ENCODE peak calls at places on chromosomes 11 and 22, in four cellular contexts. D is esophagus squamous epithelium, W is AG10803, L is AG04450. R is an unnamed sample.

GRCh38 chr11:33044281-33044680 is 4.9 kb downstream of the TCP11L1 start:
- DNase-seq in D (no peak), W (no peak), L (no peak), R (no peak)

GRCh38 chr22:23325183-23325582 is 144.9 kb downstream of the BCR start:
- DNase-seq in D (no peak), W (no peak), L (no peak), R (no peak)

GRCh38 chr22:33188316-33188715 is 130.1 kb upstream of the SYN3 start:
- DNase-seq in D (no peak), W (no peak), L (no peak), R (no peak)

GRCh38 chr22:29762263-29762662 is 4.5 kb downstream of the ZMAT5 start:
- DNase-seq in D (no peak), W (no peak), L (no peak), R (no peak)

GRCh38 chr11:130389315-130389935 is 39.0 kb downstream of the ADAMTS8 start:
- DNase-seq in D (no peak), W (no peak), L (no peak), R (peak)

GRCh38 chr11:58567889-58568512 is 7.7 kb downstream of the LPXN start:
- DNase-seq in D (no peak), W (peak), L (no peak), R (peak)

GRCh38 chr11:96738311-96738710 is 348.5 kb downstream of the JRKL start:
- DNase-seq in D (no peak), W (no peak), L (no peak), R (no peak)

GRCh38 chr11:120205596-120206161 is 5.2 kb upstream of the OAF start:
- DNase-seq in D (no peak), W (peak), L (peak), R (peak)

GRCh38 chr11:72553748-72554147 is 119.4 kb upstream of the CLPB start:
- DNase-seq in D (no peak), W (no peak), L (no peak), R (no peak)

GRCh38 chr11:7927635-7928034 is 3.4 kb downstream of the OR10A6 start:
- DNase-seq in D (no peak), W (no peak), L (no peak), R (peak)

GRCh38 chr11:69546735-69547370 is 65.4 kb downstream of the LINC01488 start:
- DNase-seq in D (no peak), W (no peak), L (no peak), R (no peak)

GRCh38 chr22:32991353-32992115 is 66.6 kb downstream of the SYN3 start:
- DNase-seq in D (no peak), W (peak), L (no peak), R (peak)

GRCh38 chr11:11078344-11078743 is 220.5 kb upstream of the ZBED5 start:
- DNase-seq in D (no peak), W (peak), L (no peak), R (peak)

GRCh38 chr11:118095967-118096367 is 9.2 kb upstream of the SMIM35 start:
- DNase-seq in D (no peak), W (no peak), L (no peak), R (no peak)

GRCh38 chr22:35914357-35914664 is 114.3 kb downstream of the RBFOX2 start:
- DNase-seq in D (no peak), W (no peak), L (no peak), R (no peak)
- H3K4me3 ChIP-seq in D (peak), W (peak), L (peak), R (peak)

GRCh38 chr11:29432719-29433325 is 584.0 kb downstream of the KCNA4 start:
- DNase-seq in D (no peak), W (peak), L (no peak), R (peak)
- TF ChIP-seq CTCF in D (peak), W (peak), L (peak), R (peak)

DNA sequence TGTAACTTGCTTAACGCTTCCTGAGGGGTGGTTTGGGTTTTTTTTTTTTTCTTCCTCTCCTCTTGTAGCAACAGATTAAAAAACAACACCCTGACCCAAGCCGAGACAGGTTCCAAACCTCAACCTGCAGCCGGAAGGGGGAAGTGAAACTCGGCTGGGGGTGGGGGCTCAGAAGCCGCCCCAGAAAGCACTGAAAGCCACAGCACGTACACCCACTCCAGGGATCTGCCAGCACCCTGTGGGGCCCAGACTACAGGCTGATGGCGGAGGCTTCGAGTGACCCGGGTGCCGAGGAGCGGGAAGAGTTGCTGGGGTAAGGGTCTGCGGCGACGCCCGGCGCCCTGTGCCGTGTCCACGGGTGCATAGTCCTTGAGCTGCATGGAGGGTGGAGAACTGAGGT is at the start of gene LSP1:
- DNase-seq in D (peak), W (no peak), L (no peak), R (no peak)
- H3K4me3 ChIP-seq in D (peak), W (no peak), L (no peak), R (no peak)

GRCh38 chr11:16615480-16615879 is 123.0 kb upstream of the C11orf58 start:
- DNase-seq in D (no peak), W (no peak), L (no peak), R (no peak)

GRCh38 chr11:16612234-16612571 is 126.2 kb upstream of the C11orf58 start:
- DNase-seq in D (no peak), W (no peak), L (no peak), R (no peak)

GRCh38 chr11:16612801-16613400 is 125.5 kb upstream of the C11orf58 start:
- DNase-seq in D (no peak), W (no peak), L (no peak), R (no peak)

GRCh38 chr11:16611395-16612233 is 126.8 kb upstream of the C11orf58 start:
- DNase-seq in D (no peak), W (no peak), L (no peak), R (no peak)

DNA sequence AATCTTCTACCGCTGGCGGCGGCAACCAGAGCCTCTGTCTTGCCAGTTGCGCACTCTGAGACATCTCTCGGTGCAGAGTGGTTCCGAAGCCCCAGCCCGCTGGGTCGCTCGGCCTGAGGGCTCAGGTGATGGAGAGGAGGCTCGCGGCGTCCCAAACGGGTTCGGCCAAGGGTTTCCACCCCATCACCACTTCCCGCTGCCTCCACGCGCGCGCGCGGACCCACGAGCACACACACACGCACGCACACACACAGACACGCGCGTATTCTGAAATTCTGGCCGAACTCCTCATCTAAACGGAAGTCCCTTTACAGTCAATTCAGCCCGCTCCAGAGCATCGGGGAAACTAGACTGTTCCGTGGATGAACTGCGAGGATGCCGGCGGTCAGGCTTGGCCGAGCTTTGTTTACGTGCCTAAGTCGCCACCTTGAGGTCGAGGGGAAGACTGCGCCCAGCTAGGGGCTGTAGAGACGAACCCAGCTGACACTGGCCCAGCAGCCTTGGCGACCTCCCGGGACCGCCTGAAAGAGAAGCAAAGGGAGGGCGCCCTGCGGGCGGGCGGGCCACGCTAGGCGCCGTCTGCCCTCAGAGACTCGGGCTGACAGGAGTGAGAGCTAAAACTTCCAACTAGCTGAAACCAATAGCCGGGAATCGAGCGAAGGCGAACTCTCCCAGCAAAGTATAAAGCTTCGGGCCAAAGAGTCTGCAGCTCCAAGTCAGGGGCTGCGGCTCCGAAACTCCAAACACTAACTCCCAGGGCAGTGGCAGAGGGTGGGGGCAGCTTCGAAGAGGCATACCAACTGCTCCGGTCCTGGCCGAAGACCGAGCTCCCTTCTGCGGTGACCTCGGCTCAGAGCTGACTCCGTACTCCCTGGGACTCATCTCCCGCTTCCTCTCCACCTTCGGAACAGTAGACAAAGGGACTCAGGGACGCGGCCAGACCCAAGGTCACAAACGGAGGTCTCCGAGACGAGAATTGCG is 124.8 kb upstream of the C11orf58 start:
- DNase-seq in D (no peak), W (peak), L (peak), R (peak)
- TF ChIP-seq CTCF in D (peak), W (peak), L (peak), R (peak)

GRCh38 chr11:62858201-62858600 is 18.8 kb upstream of the WDR74 start:
- DNase-seq in D (no peak), W (no peak), L (no peak), R (no peak)
- H3K4me3 ChIP-seq in D (no peak), W (no peak), L (no peak), R (no peak)

DNA sequence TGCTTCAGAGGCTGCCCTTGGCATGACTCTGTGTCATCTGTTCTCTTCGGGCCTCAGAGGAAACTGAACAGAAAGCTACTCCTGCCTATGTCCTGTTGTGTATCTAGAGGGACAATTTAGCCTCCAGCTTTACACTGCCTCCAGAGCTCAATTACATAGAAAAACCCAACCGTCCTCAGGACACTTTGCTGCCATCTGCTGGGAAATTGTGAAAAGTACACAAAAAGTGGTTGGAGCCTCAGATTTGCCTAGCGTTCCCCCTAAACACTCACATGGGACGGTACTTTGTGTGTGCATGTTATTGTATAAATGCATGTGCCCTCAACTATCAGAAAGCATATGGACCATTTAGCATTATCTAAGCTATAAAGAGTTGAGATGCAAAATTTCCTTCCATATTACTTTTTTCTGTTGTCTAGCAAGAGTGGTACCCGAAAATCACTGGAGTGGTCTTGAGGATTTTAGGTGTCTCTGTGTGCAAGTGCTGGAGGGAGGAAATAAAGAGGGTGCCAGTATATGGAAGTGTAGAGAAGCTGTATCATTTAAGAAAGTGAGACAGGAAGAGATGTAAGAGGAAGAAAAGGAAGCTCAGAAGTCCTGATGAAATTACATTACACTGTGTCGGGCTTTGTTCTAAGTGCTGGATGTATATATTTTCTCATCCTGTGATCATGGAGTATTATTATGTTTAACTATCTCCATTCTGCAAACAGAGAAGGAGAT is 8.7 kb upstream of the MS4A4E start:
- DNase-seq in D (no peak), W (peak), L (no peak), R (no peak)
- TF ChIP-seq CTCF in D (no peak), W (peak), L (peak), R (no peak)

GRCh38 chr11:47928426-47928825 is 51.9 kb upstream of the PTPRJ start:
- DNase-seq in D (no peak), W (no peak), L (no peak), R (no peak)

GRCh38 chr11:47932544-47932943 is 47.8 kb upstream of the PTPRJ start:
- DNase-seq in D (no peak), W (no peak), L (no peak), R (no peak)
- H3K4me3 ChIP-seq in D (no peak), W (no peak), L (no peak), R (no peak)

DNA sequence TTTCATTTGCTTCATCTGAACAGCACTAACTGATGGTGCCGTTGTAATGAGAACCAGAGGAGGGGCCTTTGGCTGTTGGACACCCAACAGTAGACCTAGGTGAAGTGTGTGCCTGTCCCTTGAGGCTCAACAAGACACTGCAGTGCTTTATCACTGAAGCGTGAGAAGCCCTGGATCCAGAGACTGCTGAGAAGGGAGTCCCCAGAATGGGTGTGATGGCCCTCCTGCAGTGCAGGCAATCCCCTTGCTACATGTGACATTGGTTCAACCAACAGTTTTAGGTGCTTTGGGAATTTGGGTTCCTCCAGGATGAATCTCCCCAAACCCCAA is 125.6 kb downstream of the BRD1 start:
- DNase-seq in D (no peak), W (no peak), L (no peak), R (no peak)
- TF ChIP-seq CTCF in D (no peak), W (no peak), L (no peak), R (no peak)

GRCh38 chr22:39959640-39960447 is at the start of gene TMA7B:
- DNase-seq in D (no peak), W (peak), L (peak), R (peak)
- H3K4me3 ChIP-seq in D (no peak), W (no peak), L (peak), R (no peak)

R was measured in fibroblast of the aortic adventitia.